ENCODE peak calls at places on chromosomes 5 and 9, in four cellular contexts. I, Z, F and L are unnamed samples.

GRCh38 chr9:4225291-4226119 is 74.4 kb downstream of the GLIS3 start:
- DNase-seq in I (no peak), Z (no peak), F (peak; percentile 93), L (peak; percentile 52)

GRCh38 chr9:75088646-75089368 is 493 bp downstream of the OSTF1 start:
- DNase-seq in I (peak; percentile 39), Z (peak; percentile 55), F (peak; percentile 87), L (peak; percentile 67)

GRCh38 chr9:88536951-88537742 is 2.2 kb downstream of the NXNL2 start:
- DNase-seq in I (no peak), Z (no peak), F (no peak), L (peak; percentile 21)

GRCh38 chr9:117224676-117225075 is 190.2 kb downstream of the ASTN2 start:
- DNase-seq in I (peak; percentile 45), Z (no peak), F (no peak), L (no peak)

GRCh38 chr9:102594216-102594615 is 400.9 kb upstream of the CYLC2 start:
- DNase-seq in I (no peak), Z (no peak), F (no peak), L (no peak)

GRCh38 chr9:135960328-135961276 is 571 bp downstream of the UBAC1 start:
- DNase-seq in I (no peak), Z (no peak), F (peak; percentile 64), L (no peak)

GRCh38 chr9:6680797-6681146 is 35.2 kb upstream of the GLDC start:
- DNase-seq in I (no peak), Z (peak; percentile 68), F (peak; percentile 61), L (peak; percentile 57)

GRCh38 chr5:44022622-44023021 is 366.6 kb downstream of the FGF10 start:
- DNase-seq in I (no peak), Z (no peak), F (no peak), L (no peak)

GRCh38 chr9:127720031-127720864 is 4.4 kb downstream of the TTC16 start:
- DNase-seq in I (no peak), Z (no peak), F (no peak), L (no peak)

DNA sequence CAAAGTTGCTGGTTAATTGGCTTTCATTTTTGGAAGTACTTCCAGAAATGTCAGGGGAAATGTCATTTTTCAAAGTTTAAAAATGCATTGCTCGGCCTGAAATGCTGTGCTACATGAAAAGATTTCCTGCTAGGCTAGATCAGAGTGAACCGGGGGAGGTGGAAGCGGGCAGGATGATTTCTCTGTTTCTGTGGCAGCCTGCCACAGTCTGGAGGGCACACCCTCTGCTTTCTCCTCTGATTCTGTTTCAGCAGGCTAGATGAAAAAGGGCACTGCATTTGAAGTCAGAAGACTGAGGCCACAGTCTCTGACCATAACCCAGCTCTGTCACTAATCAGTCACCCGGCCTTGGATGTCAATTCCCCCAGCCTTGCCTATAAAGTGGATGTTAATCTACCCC is 56.0 kb upstream of the BARX1 start:
- DNase-seq in I (no peak), Z (no peak), F (peak; percentile 66), L (peak; percentile 13)
- H3K9ac ChIP-seq in I (no peak overlapping the region), Z (no peak overlapping the region), F (no peak overlapping the region), L (no peak overlapping the region)

DNA sequence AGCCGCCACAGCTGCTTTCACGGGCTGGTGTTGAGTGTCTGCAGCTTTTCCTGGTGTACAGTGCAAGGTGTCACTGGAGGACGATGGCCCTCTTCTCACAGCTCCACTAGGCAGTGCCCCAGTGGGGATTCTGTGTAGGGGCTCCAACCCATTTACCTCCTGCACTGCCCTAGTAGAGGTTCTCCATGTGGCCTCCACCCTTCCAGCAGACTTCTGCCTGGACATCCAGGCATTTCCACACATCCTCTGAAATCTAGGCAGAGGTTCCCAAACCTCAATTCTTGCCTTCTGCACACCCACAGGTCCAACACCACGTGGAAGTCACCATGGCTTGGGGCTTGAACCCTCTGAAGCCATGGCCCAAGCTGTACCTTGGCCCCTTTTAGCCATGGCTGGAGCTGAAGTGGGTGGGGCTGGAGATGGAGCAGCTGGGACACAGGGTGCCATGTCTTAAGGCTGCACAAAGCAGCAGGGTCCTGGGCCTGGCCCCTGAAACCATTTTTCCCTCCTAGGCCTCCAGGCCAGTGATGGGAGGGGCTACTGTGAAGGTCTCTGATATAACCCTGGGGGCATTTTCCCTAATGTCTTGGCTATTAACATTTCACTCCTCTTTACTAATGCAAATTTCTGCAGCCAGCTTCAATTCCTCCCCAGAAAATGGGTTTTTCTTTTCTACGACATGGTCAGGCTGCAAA is 82.0 kb downstream of the MLLT3 start:
- DNase-seq in I (no peak), Z (no peak), F (no peak), L (no peak)
- H2AFZ ChIP-seq in I (no peak overlapping the region), Z (no peak overlapping the region), F (no peak overlapping the region), L (no peak overlapping the region)

GRCh38 chr5:5344051-5344571 is 78.4 kb upstream of the ICE1 start:
- DNase-seq in I (no peak), Z (no peak), F (no peak), L (no peak)
- H3K9ac ChIP-seq in I (no peak overlapping the region), Z (no peak overlapping the region), F (no peak overlapping the region), L (no peak overlapping the region)

GRCh38 chr9:95494022-95494415 is 22.8 kb downstream of the PTCH1 start:
- DNase-seq in I (no peak), Z (no peak), F (no peak), L (no peak)
- H2AFZ ChIP-seq in I (no peak overlapping the region), Z (no peak overlapping the region), F (peak overlapping the region; percentile 9), L (no peak overlapping the region)

GRCh38 chr5:137497396-137498290 is 1.5 kb downstream of the SPOCK1 start:
- DNase-seq in I (peak; percentile 39), Z (no peak), F (peak; percentile 45), L (no peak)
- H3K9ac ChIP-seq in I (no peak overlapping the region), Z (no peak overlapping the region), F (peak overlapping the region; percentile 75), L (no peak overlapping the region)

DNA sequence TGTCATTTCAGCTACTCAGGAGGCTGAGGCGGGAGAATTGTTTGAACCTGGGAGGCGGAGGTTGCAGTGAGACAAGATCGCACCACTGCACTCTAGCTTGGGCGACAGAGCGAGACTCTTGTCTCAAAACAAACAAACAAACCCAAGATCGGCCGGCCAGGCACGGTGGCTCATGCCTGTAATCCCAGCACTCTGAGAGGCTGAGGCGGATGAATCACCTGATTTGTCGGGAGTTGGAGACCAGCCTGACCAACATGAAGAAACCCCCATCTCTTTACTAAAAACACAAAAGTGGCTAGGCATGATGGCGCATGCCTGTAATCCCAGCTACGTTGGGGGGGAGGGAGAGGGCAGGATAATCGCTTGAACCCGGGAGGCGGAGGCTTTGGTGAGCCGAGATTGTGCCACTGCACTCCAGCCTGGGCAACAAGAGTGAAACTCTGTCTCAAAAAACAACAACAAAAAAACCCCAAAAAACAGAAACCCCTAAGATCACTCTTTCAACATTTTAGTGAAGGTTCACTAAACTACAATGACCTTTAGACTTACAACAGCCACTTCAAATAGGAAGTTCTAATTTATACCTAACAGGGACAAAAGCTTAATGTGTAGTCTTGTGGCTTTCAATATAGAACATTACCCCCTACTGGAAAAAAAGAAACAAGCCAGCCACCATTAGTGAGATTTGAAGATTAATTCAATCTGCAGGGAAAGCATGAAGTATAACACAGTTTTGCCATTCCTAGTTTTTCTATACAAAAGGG is 7.0 kb downstream of the HSPA9 start:
- DNase-seq in I (no peak), Z (no peak), F (peak; percentile 27), L (peak; percentile 72)
- H2AFZ ChIP-seq in I (no peak overlapping the region), Z (no peak overlapping the region), F (no peak overlapping the region), L (no peak overlapping the region)

GRCh38 chr5:142478116-142478515 is 153.3 kb upstream of the SPRY4 start:
- DNase-seq in I (no peak), Z (no peak), F (no peak), L (no peak)

GRCh38 chr5:142475102-142475501 is 150.3 kb upstream of the SPRY4 start:
- DNase-seq in I (peak; percentile 66), Z (no peak), F (peak; percentile 16), L (no peak)

GRCh38 chr5:142474426-142474825 is 149.6 kb upstream of the SPRY4 start:
- DNase-seq in I (no peak), Z (no peak), F (peak; percentile 62), L (peak; percentile 40)

GRCh38 chr5:142472306-142472951 is 147.6 kb upstream of the SPRY4 start:
- DNase-seq in I (no peak), Z (peak; percentile 66), F (peak; percentile 98), L (peak; percentile 95)

GRCh38 chr5:142473038-142473437 is 148.2 kb upstream of the SPRY4 start:
- DNase-seq in I (no peak), Z (no peak), F (no peak), L (no peak)
- H3K9ac ChIP-seq in I (no peak overlapping the region), Z (no peak overlapping the region), F (peak overlapping the region; percentile 62), L (no peak overlapping the region)

DNA sequence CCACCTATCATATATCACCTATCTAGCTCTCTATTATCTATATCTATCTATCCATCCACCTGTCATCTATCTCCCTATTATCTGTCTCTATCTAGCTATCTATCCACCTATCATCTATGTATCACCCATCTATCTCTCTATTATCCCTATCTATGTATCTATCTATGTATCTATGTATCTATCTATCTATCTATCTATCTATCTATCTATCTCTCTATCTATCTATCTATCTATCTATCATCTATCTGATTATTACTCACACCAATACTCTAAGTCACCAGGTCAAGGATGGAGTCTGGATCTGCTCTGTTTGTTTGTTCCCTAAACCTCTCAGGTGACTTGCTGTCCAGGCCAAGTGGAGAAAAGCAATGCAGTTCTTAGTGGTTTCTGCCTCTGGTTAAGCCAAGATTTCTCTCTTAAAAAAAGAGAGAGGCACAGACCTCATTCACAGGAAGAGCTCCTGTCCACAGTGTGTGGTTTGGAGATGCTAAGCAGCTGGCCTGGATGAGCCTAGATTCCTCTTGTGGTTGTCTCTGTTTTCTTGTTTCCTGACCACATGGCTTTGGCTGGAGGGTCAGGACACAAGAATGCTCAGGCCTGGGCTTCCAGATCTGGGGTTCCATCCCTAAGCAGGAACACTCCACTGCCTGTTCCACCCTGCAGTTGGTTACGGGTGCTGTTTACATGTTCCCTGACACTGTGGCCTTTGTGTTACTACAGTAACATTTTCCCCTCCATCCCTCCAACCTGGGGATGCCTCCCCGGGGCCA is 133.4 kb downstream of the PHF2 start:
- DNase-seq in I (no peak), Z (no peak), F (no peak), L (no peak)
- H2AFZ ChIP-seq in I (no peak overlapping the region), Z (no peak overlapping the region), F (no peak overlapping the region), L (no peak overlapping the region)

GRCh38 chr9:27005491-27005890 is at the start of gene LRRC19:
- DNase-seq in I (no peak), Z (no peak), F (no peak), L (no peak)
- H3K9ac ChIP-seq in I (no peak within 1 kb of the TSS), Z (no peak within 1 kb of the TSS), F (no peak within 1 kb of the TSS), L (no peak within 1 kb of the TSS)

DNA sequence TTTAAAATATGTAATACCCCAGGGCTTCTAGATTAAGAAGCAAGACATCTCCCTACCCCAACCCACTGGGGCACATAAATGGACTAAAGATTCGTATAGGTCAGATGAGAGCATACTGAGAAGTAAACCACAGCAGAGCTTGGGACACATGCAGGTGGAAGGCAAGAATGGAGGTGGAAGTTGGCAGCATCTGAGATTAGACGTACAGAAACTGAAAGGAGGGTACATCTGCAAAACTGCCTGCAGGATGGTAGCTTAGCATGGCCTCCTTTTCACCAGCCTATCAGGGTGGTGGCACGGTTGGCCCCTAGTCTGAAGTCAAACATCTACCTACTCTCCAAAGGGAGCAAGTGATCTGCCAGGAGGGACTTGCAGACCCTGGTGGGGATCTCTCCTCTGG is 181.8 kb downstream of the TSSK1B start:
- DNase-seq in I (no peak), Z (no peak), F (no peak), L (no peak)
- H2AFZ ChIP-seq in I (no peak overlapping the region), Z (no peak overlapping the region), F (no peak overlapping the region), L (no peak overlapping the region)